ENCODE peak calls at places on chromosomes 6 and 20, in five cellular contexts. I is A172, E is testis, R is islet precursor cell, C is H54. M is an unnamed sample.

GRCh38 chr20:24738981-24739633 is 210.0 kb upstream of the CST7 start:
- DNase-seq in E (no peak), I (no peak), C (no peak), R (no peak), M (no peak)

GRCh38 chr6:169530762-169531143 is 171.1 kb downstream of the WDR27 start:
- DNase-seq in R (no peak), C (no peak), I (no peak), E (no peak), M (peak; percentile 8)

GRCh38 chr6:119552016-119552415 is 202.5 kb upstream of the MAN1A1 start:
- DNase-seq in I (no peak), E (no peak), R (no peak), C (no peak), M (no peak)

GRCh38 chr6:25138024-25138696 is 141.0 kb upstream of the CARMIL1 start:
- DNase-seq in I (peak; percentile 68), E (peak; percentile 57), R (no peak), C (peak; percentile 48), M (peak; percentile 53)

GRCh38 chr6:133286765-133287164 is 45.6 kb downstream of the EYA4 start:
- DNase-seq in I (peak; percentile 13), C (no peak), E (no peak), R (no peak), M (no peak)

GRCh38 chr6:149855040-149855654 is 9.0 kb downstream of the LRP11 start:
- DNase-seq in R (peak; percentile 89), C (no peak), E (no peak), I (peak; percentile 85), M (no peak)

GRCh38 chr6:43584892-43585570 is 9.0 kb downstream of the POLH start:
- DNase-seq in C (no peak), R (no peak), E (no peak), I (peak; percentile 75), M (peak; percentile 8)

GRCh38 chr6:26064619-26065257 is 22.5 kb upstream of the HFE start:
- DNase-seq in C (no peak), E (no peak), I (peak; percentile 49), R (no peak), M (peak; percentile 69)

GRCh38 chr6:15017251-15017650 is 228.6 kb upstream of the JARID2 start:
- DNase-seq in C (no peak), R (peak; percentile 78), E (peak; percentile 60), I (peak; percentile 13), M (no peak)

GRCh38 chr6:24667378-24667803 is 514 bp downstream of the ACOT13 start:
- DNase-seq in E (no peak), C (peak; percentile 15), I (peak; percentile 41), R (no peak), M (peak; percentile 97)

GRCh38 chr20:8385247-8385646 is 253.2 kb downstream of the PLCB1 start:
- DNase-seq in I (no peak), R (peak; percentile 65), C (no peak), E (no peak), M (no peak)

GRCh38 chr6:160929831-160930230 is 61.7 kb upstream of the MAP3K4 start:
- DNase-seq in E (no peak), C (no peak), I (no peak), R (no peak), M (no peak)

GRCh38 chr6:166736606-166737005 is 109.6 kb upstream of the RPS6KA2 start:
- DNase-seq in R (peak; percentile 82), E (no peak), I (peak; percentile 96), C (peak; percentile 76), M (no peak)

GRCh38 chr20:44470327-44470726 is 5.3 kb upstream of the TTPAL start:
- DNase-seq in C (no peak), R (no peak), E (no peak), I (no peak), M (no peak)

GRCh38 chr6:144294016-144294415 is 8.9 kb downstream of the UTRN start:
- DNase-seq in E (no peak), I (peak; percentile 79), C (no peak), R (no peak), M (no peak)

GRCh38 chr6:47098570-47098993 is 56.5 kb upstream of the ADGRF1 start:
- DNase-seq in E (no peak), R (no peak), I (no peak), C (no peak), M (peak; percentile 28)

GRCh38 chr6:129671442-129672344 is 38.3 kb downstream of the ARHGAP18 start:
- DNase-seq in R (no peak), E (no peak), I (peak; percentile 62), C (no peak), M (peak; percentile 66)

GRCh38 chr6:158536891-158537798 is 22.7 kb upstream of the TMEM181 start:
- DNase-seq in E (peak; percentile 61), R (peak; percentile 79), I (no peak), C (peak; percentile 22), M (no peak)

GRCh38 chr20:52219441-52219840 is 27.9 kb upstream of the ZFP64 start:
- DNase-seq in C (no peak), E (no peak), I (no peak), R (no peak), M (peak; percentile 13)

GRCh38 chr6:82118150-82118562 is 129.4 kb downstream of the IBTK start:
- DNase-seq in R (no peak), C (no peak), I (no peak), E (no peak), M (peak; percentile 15)

GRCh38 chr6:73695619-73696421 is at the start of gene CD109:
- DNase-seq in R (peak; percentile 69), E (peak; percentile 40), C (peak; percentile 49), I (peak; percentile 74), M (no peak)

GRCh38 chr6:73121421-73121993 is 103.8 kb downstream of the KHDC1L start:
- DNase-seq in R (no peak), C (no peak), E (no peak), I (peak; percentile 95), M (no peak)

GRCh38 chr20:46946796-46947195 is 52.2 kb downstream of the EYA2 start:
- DNase-seq in R (no peak), I (no peak), E (no peak), C (no peak), M (no peak)

GRCh38 chr20:37522258-37523011 is 1.4 kb downstream of the NNAT start:
- DNase-seq in E (no peak), C (no peak), R (no peak), I (no peak), M (peak; percentile 67)

M was measured in small intestine.